ENCODE peak calls at places on chromosomes 2 and 18, in ten cellular contexts. O is HFF-Myc; R is RKO; U is activated T-cell treated with anti-CD3 and anti-CD28 coated beads, Interleukin-2, amount 50 U/mL, for 1 hour; F is caudate nucleus; D is skeletal muscle cell; L is Jurkat, Clone E6-1; Q is mucosa of gallbladder; K is T-helper 17 cell; J is chondrocyte. E is an unnamed sample.

GRCh38 chr2:122514451-122514996 is 759.1 kb downstream of the TSN start:
- DNase-seq in U (no peak), O (no peak), L (no peak), Q (no peak), D (peak; percentile 36), J (no peak), F (no peak), R (no peak), K (no peak), E (no peak)

GRCh38 chr2:10841547-10842219 is 29.1 kb upstream of the PDIA6 start:
- DNase-seq in Q (no peak), D (no peak), J (no peak), O (no peak), L (no peak), U (no peak), K (no peak), F (no peak), R (no peak), E (no peak)

GRCh38 chr2:235419996-235420395 is 73.8 kb upstream of the AGAP1 start:
- DNase-seq in J (no peak), F (peak; percentile 86), U (no peak), O (no peak), R (no peak), Q (no peak), K (no peak), L (no peak), D (no peak), E (no peak)

GRCh38 chr2:119292226-119292625 is 68.6 kb downstream of the STEAP3 start:
- DNase-seq in U (no peak), Q (no peak), J (no peak), R (no peak), L (no peak), F (no peak), K (no peak), D (no peak), O (no peak), E (no peak)

GRCh38 chr2:8315766-8316165 is 366.1 kb upstream of the ID2 start:
- DNase-seq in R (no peak), F (no peak), O (no peak), D (no peak), Q (no peak), U (no peak), J (no peak), K (no peak), L (no peak), E (no peak)

GRCh38 chr2:174631009-174631981 is 33.7 kb upstream of the WIPF1 start:
- DNase-seq in U (no peak), R (no peak), L (no peak), D (peak; percentile 71), O (no peak), Q (no peak), K (no peak), J (no peak), F (no peak), E (no peak)

GRCh38 chr18:24595556-24595955 is 135.1 kb downstream of the HRH4 start:
- DNase-seq in L (no peak), J (no peak), R (no peak), F (no peak), D (no peak), U (no peak), O (no peak), K (no peak), Q (no peak), E (no peak)

GRCh38 chr2:232982926-232983668 is 30.0 kb downstream of the NGEF start:
- DNase-seq in L (no peak), K (no peak), U (no peak), J (peak; percentile 21), O (no peak), F (no peak), Q (no peak), D (no peak), R (no peak), E (no peak)

GRCh38 chr2:239814136-239814916 is 210.8 kb downstream of the NDUFA10 start:
- DNase-seq in K (no peak), O (no peak), Q (no peak), U (no peak), L (no peak), J (peak; percentile 53), F (no peak), D (no peak), R (no peak), E (no peak)

GRCh38 chr2:7686016-7686385 is 768.8 kb downstream of the RNF144A start:
- DNase-seq in R (no peak), J (no peak), U (no peak), K (no peak), D (no peak), L (no peak), O (no peak), Q (no peak), F (no peak), E (no peak)

GRCh38 chr2:16546128-16546754 is 119.4 kb downstream of the CYRIA start:
- DNase-seq in J (no peak), O (no peak), Q (peak; percentile 37), U (no peak), R (peak; percentile 67), L (peak; percentile 77), D (no peak), K (no peak), F (no peak), E (no peak)

GRCh38 chr2:226611944-226612318 is 187.7 kb downstream of the IRS1 start:
- DNase-seq in U (no peak), L (no peak), R (no peak), O (no peak), K (no peak), F (no peak), D (peak; percentile 31), J (no peak), Q (no peak), E (no peak)

GRCh38 chr2:12998701-12999100 is 282.0 kb downstream of the TRIB2 start:
- DNase-seq in O (no peak), D (no peak), L (no peak), U (no peak), Q (no peak), F (no peak), K (no peak), R (no peak), J (no peak), E (no peak)

GRCh38 chr2:168272225-168272624 is 24.8 kb upstream of the STK39 start:
- DNase-seq in R (no peak), Q (no peak), F (no peak), D (no peak), O (no peak), U (no peak), L (no peak), J (no peak), K (no peak), E (no peak)

GRCh38 chr2:7707723-7708122 is 790.5 kb downstream of the RNF144A start:
- DNase-seq in D (peak; percentile 41), J (no peak), U (no peak), Q (no peak), F (no peak), R (no peak), K (no peak), L (no peak), O (no peak), E (peak; percentile 70)

GRCh38 chr2:219116776-219117646 is 43.6 kb downstream of the NHEJ1 start:
- DNase-seq in R (no peak), L (no peak), J (no peak), Q (no peak), O (no peak), F (no peak), U (no peak), K (no peak), D (no peak), E (no peak)

GRCh38 chr2:56476509-56477071 is 292.8 kb downstream of the CCDC85A start:
- DNase-seq in U (no peak), Q (no peak), F (no peak), K (no peak), L (no peak), D (no peak), O (no peak), R (no peak), J (no peak), E (no peak)

GRCh38 chr2:112764071-112765044 is at the start of gene CKAP2L:
- DNase-seq in J (peak; percentile 97), U (peak; percentile 93), Q (peak; percentile 98), O (peak; percentile 96), F (peak; percentile 98), D (peak; percentile 95), R (peak; percentile 97), L (peak; percentile 99), K (peak; percentile 91), E (peak; percentile 97)

GRCh38 chr18:27964811-27965210 is 212.1 kb downstream of the CDH2 start:
- DNase-seq in U (no peak), Q (no peak), L (no peak), R (no peak), F (no peak), J (no peak), D (no peak), K (no peak), O (no peak), E (no peak)

GRCh38 chr18:60838677-60839076 is 466.1 kb upstream of the MC4R start:
- DNase-seq in R (peak; percentile 16), F (no peak), K (no peak), O (no peak), D (peak; percentile 14), Q (no peak), L (no peak), J (no peak), U (no peak), E (no peak)

GRCh38 chr18:28584726-28585125 is 407.8 kb upstream of the CDH2 start:
- DNase-seq in L (no peak), J (no peak), Q (no peak), R (no peak), D (peak; percentile 69), U (no peak), F (no peak), O (peak; percentile 66), K (no peak), E (no peak)

GRCh38 chr18:49160075-49160930 is 209.5 kb upstream of the SMAD7 start:
- DNase-seq in D (no peak), Q (no peak), J (no peak), O (no peak), U (no peak), F (no peak), K (no peak), R (no peak), L (no peak), E (no peak)

GRCh38 chr2:136376798-136377211 is 258.9 kb upstream of the CXCR4 start:
- DNase-seq in J (no peak), U (no peak), D (peak; percentile 24), Q (no peak), F (no peak), O (peak; percentile 37), R (no peak), L (no peak), K (no peak), E (no peak)

GRCh38 chr2:37282746-37283145 is 41.9 kb downstream of the PRKD3 start:
- DNase-seq in Q (no peak), O (no peak), D (no peak), R (no peak), F (no peak), L (no peak), U (no peak), K (no peak), J (no peak), E (no peak)

GRCh38 chr2:111640480-111640879 is 243.5 kb downstream of the ANAPC1 start:
- DNase-seq in R (no peak), Q (no peak), D (no peak), K (no peak), O (no peak), F (no peak), U (no peak), L (no peak), J (no peak), E (no peak)

GRCh38 chr2:178480227-178481181 is at the start of gene PLEKHA3:
- DNase-seq in R (peak; percentile 97), K (peak; percentile 50), L (peak; percentile 60), F (peak; percentile 97), Q (peak; percentile 95), U (peak; percentile 81), O (peak; percentile 77), D (peak; percentile 89), J (peak; percentile 99), E (peak; percentile 96)

GRCh38 chr2:158666969-158667368 is 128.1 kb upstream of the DAPL1 start:
- DNase-seq in O (no peak), D (no peak), Q (no peak), J (no peak), L (no peak), K (no peak), F (no peak), R (no peak), U (no peak), E (no peak)

GRCh38 chr18:48829443-48830149 is 121.2 kb downstream of the SMAD7 start:
- DNase-seq in D (no peak), J (peak; percentile 84), Q (no peak), F (no peak), K (no peak), R (no peak), U (peak; percentile 8), L (no peak), O (no peak), E (no peak)

E was measured in RWPE2.